ENCODE peak calls at places on chromosomes 7 and 10, in nine cellular contexts. Y is left lung, Z is A549, L is AG10803, T is fibroblast of the aortic adventitia, U is PC-3, H is HepG2, F is kidney, I is lung. V is an unnamed sample.
A peak's percentile ranks its signal among the peaks of the same experiment; 100 is the strongest.

GRCh38 chr10:78292250-78292986 is 258.8 kb downstream of the RPS24 start:
- DNase-seq in Z (no peak), I (no peak), U (no peak), T (no peak), Y (no peak), F (no peak), H (no peak), L (no peak), V (no peak)

GRCh38 chr10:14705548-14706234 is 69.0 kb downstream of the FAM107B start:
- DNase-seq in L (no peak), U (no peak), T (no peak), Z (no peak), F (no peak), Y (no peak), H (no peak), I (no peak), V (no peak)

GRCh38 chr10:13759167-13759566 is 172.4 kb downstream of the PRPF18 start:
- DNase-seq in F (no peak), T (peak; percentile 14), L (peak; percentile 45), Y (no peak), Z (no peak), I (no peak), U (no peak), H (no peak), V (no peak)

GRCh38 chr7:133705596-133705995 is 421.5 kb upstream of the LRGUK start:
- DNase-seq in H (no peak), L (peak; percentile 43), F (no peak), U (peak; percentile 89), T (peak; percentile 76), Y (no peak), Z (peak; percentile 69), I (no peak), V (peak; percentile 83)

GRCh38 chr10:114499630-114500190 is 95.4 kb upstream of the AFAP1L2 start:
- DNase-seq in L (no peak), I (no peak), T (no peak), F (no peak), H (no peak), U (peak; percentile 43), Z (no peak), Y (no peak), V (no peak)

GRCh38 chr10:54057357-54057756 is 743.7 kb downstream of the PCDH15 start:
- DNase-seq in U (no peak), T (no peak), H (no peak), F (no peak), L (no peak), Y (no peak), I (no peak), Z (no peak), V (no peak)

GRCh38 chr10:122464575-122464974 is 3.2 kb downstream of the HTRA1 start:
- DNase-seq in U (no peak), F (no peak), H (no peak), Z (no peak), I (no peak), Y (no peak), T (no peak), L (no peak), V (no peak)

GRCh38 chr10:96565774-96566173 is 21.0 kb downstream of the TM9SF3 start:
- DNase-seq in H (no peak), T (peak; percentile 58), U (peak; percentile 30), Y (no peak), F (no peak), L (peak; percentile 47), I (no peak), Z (no peak), V (peak; percentile 66)

GRCh38 chr10:16995867-16996529 is 133.6 kb downstream of the CUBN start:
- DNase-seq in Y (no peak), L (peak; percentile 65), T (peak; percentile 79), U (peak; percentile 53), H (no peak), Z (no peak), I (no peak), F (no peak), V (peak; percentile 75)

GRCh38 chr7:131581241-131582157 is 25.1 kb upstream of the PODXL start:
- DNase-seq in U (no peak), L (peak; percentile 22), H (no peak), Z (no peak), Y (no peak), T (no peak), F (peak; percentile 80), I (peak; percentile 30), V (no peak)
- TF ChIP-seq CTCF in U (no peak), L (peak; percentile 13), H (no peak), Z (no peak), Y (no peak), T (peak; percentile 7), F (no peak), I (no peak), V (peak; percentile 15)

GRCh38 chr10:70578371-70578947 is 24.1 kb downstream of the PRF1 start:
- DNase-seq in H (peak; percentile 68), I (no peak), T (peak; percentile 85), U (peak; percentile 100), F (peak; percentile 12), Z (no peak), L (peak; percentile 12), Y (no peak), V (peak; percentile 87)

GRCh38 chr10:70573599-70574506 is 28.7 kb downstream of the PRF1 start:
- DNase-seq in I (no peak), L (no peak), F (peak; percentile 10), H (no peak), U (no peak), Y (no peak), T (no peak), Z (no peak), V (no peak)

GRCh38 chr10:70576803-70577517 is 25.6 kb downstream of the PRF1 start:
- DNase-seq in L (no peak), F (no peak), T (peak; percentile 42), Z (no peak), I (no peak), Y (no peak), H (no peak), U (peak; percentile 75), V (no peak)

GRCh38 chr10:70575486-70575873 is 27.1 kb downstream of the PRF1 start:
- DNase-seq in T (peak; percentile 21), Y (peak; percentile 58), Z (no peak), I (no peak), H (no peak), L (no peak), U (no peak), F (peak; percentile 66), V (peak; percentile 25)

GRCh38 chr10:70575874-70576802 is 26.4 kb downstream of the PRF1 start:
- DNase-seq in U (peak; percentile 87), L (peak; percentile 17), I (peak; percentile 59), Z (no peak), T (peak; percentile 77), Y (no peak), F (peak; percentile 61), H (peak; percentile 15), V (peak; percentile 79)
- H3K4me3 ChIP-seq in U (no peak overlapping the region), L (no peak overlapping the region), I (no peak overlapping the region), Z (no peak overlapping the region), T (no peak overlapping the region), Y (no peak overlapping the region), F (no peak overlapping the region), H (no peak overlapping the region), V (no peak overlapping the region)

DNA sequence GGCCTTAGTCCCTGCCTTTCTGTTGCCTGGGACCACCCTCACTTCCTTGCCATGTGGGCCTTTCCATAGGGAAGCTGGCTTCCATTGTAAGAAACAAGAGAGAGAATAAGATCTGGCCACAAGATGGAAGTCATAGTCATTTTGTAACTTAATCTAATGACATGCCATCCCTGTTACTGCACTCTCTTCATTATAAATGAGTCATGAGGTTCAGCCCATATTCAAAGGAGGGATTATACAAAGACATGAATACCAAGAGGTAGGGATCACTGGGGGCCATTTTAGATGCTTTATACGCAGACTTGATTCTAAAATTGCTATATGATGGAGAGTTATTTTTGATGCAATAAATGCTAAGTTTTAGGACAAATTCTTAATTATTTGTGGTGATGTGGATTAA is 75.2 kb upstream of the CELF2 start:
- DNase-seq in H (no peak), U (no peak), T (no peak), Y (no peak), L (no peak), I (no peak), F (no peak), Z (no peak), V (no peak)
- TF ChIP-seq CTCF in H (no peak), U (no peak), T (no peak), Y (no peak), L (no peak), I (no peak), F (no peak), Z (no peak), V (no peak)

GRCh38 chr7:66737667-66738066 is 2.9 kb upstream of the RABGEF1 start:
- DNase-seq in U (no peak), Y (no peak), I (no peak), L (no peak), T (no peak), H (no peak), Z (no peak), F (no peak), V (no peak)
- H3K4me3 ChIP-seq in U (no peak overlapping the region), Y (no peak overlapping the region), I (no peak overlapping the region), L (no peak overlapping the region), T (no peak overlapping the region), H (no peak overlapping the region), Z (no peak overlapping the region), F (no peak overlapping the region), V (no peak overlapping the region)

DNA sequence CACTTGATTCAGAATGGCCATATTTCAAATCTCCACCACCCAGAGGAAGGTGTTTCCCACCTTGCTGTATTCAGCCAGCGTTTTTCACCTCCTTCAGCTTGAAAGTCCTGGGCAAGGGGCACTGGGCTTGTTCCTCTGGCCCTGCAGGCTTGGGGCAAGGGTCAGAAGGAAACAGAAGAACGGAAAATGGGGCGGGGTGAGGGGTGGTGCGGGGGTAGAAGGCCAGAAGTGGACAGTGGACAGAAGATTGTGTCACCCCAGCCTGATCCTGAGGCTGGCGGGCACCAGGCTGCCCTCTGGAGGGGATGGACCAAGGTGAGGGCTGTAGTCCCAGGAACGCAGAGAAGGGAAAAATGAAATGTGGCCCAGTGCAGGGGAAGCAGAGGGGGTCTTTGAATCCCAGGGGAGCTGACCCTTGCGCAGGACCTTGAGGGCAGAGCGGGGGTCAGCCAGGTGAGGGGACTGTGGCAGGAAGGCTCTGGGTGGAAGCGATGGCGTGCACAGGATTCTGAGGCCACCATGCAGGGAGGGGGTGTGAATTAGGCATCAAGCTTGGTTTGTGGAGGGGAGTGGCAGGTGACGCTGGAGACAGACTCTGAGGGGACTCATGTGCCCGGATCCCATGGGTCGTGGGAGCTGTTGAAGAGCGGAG is 23.0 kb downstream of the TMEM120A start:
- DNase-seq in I (no peak), F (no peak), T (no peak), U (no peak), Z (no peak), L (no peak), Y (no peak), H (no peak), V (no peak)
- TF ChIP-seq CTCF in I (no peak), F (no peak), T (no peak), U (no peak), Z (no peak), L (no peak), Y (no peak), H (peak; percentile 39), V (no peak)

GRCh38 chr10:5071411-5072198 is 22.6 kb upstream of the AKR1C3 start:
- DNase-seq in H (peak; percentile 100), F (peak; percentile 64), Y (no peak), T (peak; percentile 100), L (peak; percentile 97), Z (peak; percentile 68), I (peak; percentile 44), U (peak; percentile 11), V (peak; percentile 96)
- H3K4me3 ChIP-seq in H (peak overlapping the region; percentile 27), F (peak overlapping the region; percentile 21), Y (no peak overlapping the region), T (peak overlapping the region; percentile 32), L (peak overlapping the region; percentile 28), Z (no peak overlapping the region), I (no peak overlapping the region), U (no peak overlapping the region), V (no peak overlapping the region)